ENCODE peak calls at places on chromosomes 5 and 9, in seven cellular contexts. E is body of pancreas; I is EL; H is anterior cingulate cortex; P is prostate gland; T is fibroblast of lung; J is naive thymus-derived CD4-positive, alpha-beta T cell. A is an unnamed sample.

GRCh38 chr9:93642961-93643360 is 66.6 kb downstream of the PHF2 start:
- DNase-seq in E (peak), I (peak), H (no peak), P (no peak), T (peak), J (no peak), A (no peak)

GRCh38 chr9:75455444-75455921 is 367.2 kb downstream of the OSTF1 start:
- DNase-seq in E (peak), I (no peak), H (no peak), P (no peak), T (peak), J (no peak), A (no peak)

GRCh38 chr5:68644971-68645370 is 429.4 kb downstream of the PIK3R1 start:
- DNase-seq in E (no peak), I (no peak), H (no peak), P (no peak), T (no peak), J (no peak), A (no peak)

GRCh38 chr5:80182802-80183645 is 72.8 kb downstream of the SERINC5 start:
- DNase-seq in E (no peak), I (no peak), H (no peak), P (no peak), T (no peak), J (peak), A (no peak)

GRCh38 chr5:180596115-180596667 is 4.9 kb upstream of the SCGB3A1 start:
- DNase-seq in E (no peak), I (no peak), H (no peak), P (no peak), T (no peak), J (no peak), A (no peak)

GRCh38 chr9:91840469-91840868 is 109.6 kb downstream of the ROR2 start:
- DNase-seq in E (no peak), I (no peak), H (no peak), P (no peak), T (no peak), J (no peak), A (no peak)

GRCh38 chr9:134204991-134205578 is 40.7 kb upstream of the RNU6ATAC start:
- DNase-seq in E (no peak), I (peak), H (no peak), P (no peak), T (no peak), J (no peak), A (no peak)

GRCh38 chr9:16870606-16871357 is at the start of gene BNC2:
- DNase-seq in E (peak), I (peak), H (peak), P (peak), T (peak), J (no peak), A (no peak)

GRCh38 chr9:93237535-93237934 is 53.6 kb downstream of the WNK2 start:
- DNase-seq in E (no peak), I (no peak), H (no peak), P (no peak), T (no peak), J (no peak), A (no peak)

GRCh38 chr9:136306691-136307208 is 2.9 kb upstream of the CCDC187 start:
- DNase-seq in E (no peak), I (peak), H (no peak), P (no peak), T (no peak), J (no peak), A (no peak)

GRCh38 chr5:146447734-146448380 is 724 bp downstream of the TCERG1 start:
- DNase-seq in E (peak), I (peak), H (no peak), P (no peak), T (peak), J (peak), A (no peak)

GRCh38 chr9:136403538-136403914 is 3.6 kb upstream of the SNAPC4 start:
- DNase-seq in E (no peak), I (no peak), H (no peak), P (no peak), T (no peak), J (peak), A (no peak)

GRCh38 chr5:151093476-151093889 is 12.6 kb upstream of the TNIP1 start:
- DNase-seq in E (peak), I (peak), H (no peak), P (no peak), T (peak), J (no peak), A (no peak)

GRCh38 chr9:96856363-96857286 is 2.3 kb upstream of the ZNF782 start:
- DNase-seq in E (peak), I (peak), H (peak), P (peak), T (peak), J (peak), A (peak)

GRCh38 chr5:127959152-127959764 is 124.3 kb upstream of the SLC12A2 start:
- DNase-seq in E (peak), I (peak), H (no peak), P (peak), T (peak), J (no peak), A (peak)

GRCh38 chr9:91783411-91783810 is 166.6 kb downstream of the ROR2 start:
- DNase-seq in E (no peak), I (no peak), H (no peak), P (no peak), T (no peak), J (no peak), A (no peak)

GRCh38 chr5:159084053-159084452 is 15.7 kb downstream of the EBF1 start:
- DNase-seq in E (no peak), I (no peak), H (no peak), P (no peak), T (no peak), J (no peak), A (no peak)

GRCh38 chr9:89022902-89023301 is 31.6 kb downstream of the S1PR3 start:
- DNase-seq in E (no peak), I (peak), H (no peak), P (no peak), T (peak), J (no peak), A (no peak)

GRCh38 chr9:696332-697090 is 145.0 kb upstream of the DMRT1 start:
- DNase-seq in E (peak), I (peak), H (no peak), P (peak), T (peak), J (no peak), A (no peak)

GRCh38 chr5:160187091-160187490 is 42.2 kb upstream of the FABP6 start:
- DNase-seq in E (no peak), I (no peak), H (no peak), P (no peak), T (no peak), J (no peak), A (no peak)

GRCh38 chr5:179176571-179177230 is 116.5 kb downstream of the ZNF354C start:
- DNase-seq in E (no peak), I (no peak), H (no peak), P (no peak), T (no peak), J (no peak), A (peak)

GRCh38 chr9:41229408-41230401 is 40.6 kb upstream of the ZNG1F start:
- DNase-seq in E (peak), I (peak), H (no peak), P (no peak), T (peak), J (no peak), A (peak)

GRCh38 chr5:95076395-95077165 is 208.3 kb downstream of the MCTP1 start:
- DNase-seq in E (no peak), I (no peak), H (no peak), P (no peak), T (no peak), J (no peak), A (no peak)

GRCh38 chr5:38672059-38672791 is 115.8 kb upstream of the LIFR start:
- DNase-seq in E (no peak), I (peak), H (no peak), P (no peak), T (peak), J (no peak), A (no peak)

GRCh38 chr9:22040760-22041159 is 31.7 kb upstream of the CDKN2B start:
- DNase-seq in E (no peak), I (peak), H (no peak), P (no peak), T (peak), J (no peak), A (no peak)

GRCh38 chr5:65185468-65185867 is 296.3 kb downstream of the ADAMTS6 start:
- DNase-seq in E (no peak), I (peak), H (no peak), P (no peak), T (no peak), J (no peak), A (no peak)

GRCh38 chr9:136512651-136513066 is 29.8 kb upstream of the SEC16A start:
- DNase-seq in E (no peak), I (no peak), H (no peak), P (no peak), T (no peak), J (no peak), A (no peak)

GRCh38 chr5:37501152-37501551 is 122.0 kb downstream of the WDR70 start:
- DNase-seq in E (no peak), I (peak), H (no peak), P (no peak), T (peak), J (no peak), A (no peak)

A was measured in head of caudate nucleus.